ENCODE peak calls at places on chromosomes 7 and 10, in four cellular contexts. X, N, U and I are unnamed samples.

GRCh38 chr10:16521311-16522016 is at the start of gene C1QL3:
- DNase-seq in X (no peak), N (no peak), U (peak; percentile 34), I (no peak)

GRCh38 chr10:87675396-87676376 is 16.0 kb downstream of the PAPSS2 start:
- DNase-seq in U (peak; percentile 97), X (no peak), N (no peak), I (no peak)

GRCh38 chr7:45702751-45703150 is 128.6 kb downstream of the ADCY1 start:
- DNase-seq in X (no peak), N (no peak), U (no peak), I (no peak)

GRCh38 chr10:108598320-108598695 is 1325.0 kb downstream of the XPNPEP1 start:
- DNase-seq in X (no peak), U (no peak), N (no peak), I (no peak)

GRCh38 chr7:96090756-96091155 is 231.1 kb downstream of the SLC25A13 start:
- DNase-seq in N (no peak), U (no peak), X (no peak), I (no peak)

GRCh38 chr10:73843254-73843653 is 31.1 kb downstream of the CAMK2G start:
- DNase-seq in N (no peak), X (no peak), U (no peak), I (no peak)

GRCh38 chr7:13115157-13115772 is 427.8 kb downstream of the ARL4A start:
- DNase-seq in U (peak; percentile 25), N (no peak), X (no peak), I (no peak)

GRCh38 chr7:149856-150636 is 42.3 kb upstream of the FAM20C start:
- DNase-seq in X (peak; percentile 87), U (no peak), N (peak; percentile 79), I (peak; percentile 45)

GRCh38 chr7:1548438-1548831 is 7.6 kb downstream of the TMEM184A start:
- DNase-seq in U (no peak), N (peak; percentile 49), X (no peak), I (no peak)

GRCh38 chr10:90481326-90481923 is 376.4 kb downstream of the HTR7 start:
- DNase-seq in N (no peak), U (no peak), X (no peak), I (no peak)

GRCh38 chr7:92246363-92247101 is 758 bp downstream of the ANKIB1 start:
- DNase-seq in U (peak; percentile 25), X (peak; percentile 53), N (no peak), I (peak; percentile 24)

GRCh38 chr7:47474937-47475879 is 106.7 kb downstream of the TNS3 start:
- DNase-seq in U (peak; percentile 98), X (peak; percentile 95), N (peak; percentile 95), I (peak; percentile 95)

GRCh38 chr7:53638517-53638916 is 603.1 kb downstream of the POM121L12 start:
- DNase-seq in X (no peak), N (no peak), U (no peak), I (no peak)

GRCh38 chr7:148856035-148856881 is 27.8 kb downstream of the EZH2 start:
- DNase-seq in N (no peak), U (no peak), X (peak; percentile 82), I (no peak)

GRCh38 chr7:115127399-115128021 is 205.6 kb downstream of the MDFIC start:
- DNase-seq in X (no peak), N (no peak), U (no peak), I (no peak)

GRCh38 chr10:78115135-78115853 is 81.6 kb downstream of the RPS24 start:
- DNase-seq in X (no peak), U (no peak), N (no peak), I (no peak)

GRCh38 chr10:57955076-57955475 is 312.6 kb downstream of the IPMK start:
- DNase-seq in U (peak; percentile 80), X (no peak), N (no peak), I (no peak)

GRCh38 chr7:149333321-149333717 is 71.3 kb downstream of the ZNF783 start:
- DNase-seq in N (no peak), X (no peak), U (no peak), I (no peak)

DNA sequence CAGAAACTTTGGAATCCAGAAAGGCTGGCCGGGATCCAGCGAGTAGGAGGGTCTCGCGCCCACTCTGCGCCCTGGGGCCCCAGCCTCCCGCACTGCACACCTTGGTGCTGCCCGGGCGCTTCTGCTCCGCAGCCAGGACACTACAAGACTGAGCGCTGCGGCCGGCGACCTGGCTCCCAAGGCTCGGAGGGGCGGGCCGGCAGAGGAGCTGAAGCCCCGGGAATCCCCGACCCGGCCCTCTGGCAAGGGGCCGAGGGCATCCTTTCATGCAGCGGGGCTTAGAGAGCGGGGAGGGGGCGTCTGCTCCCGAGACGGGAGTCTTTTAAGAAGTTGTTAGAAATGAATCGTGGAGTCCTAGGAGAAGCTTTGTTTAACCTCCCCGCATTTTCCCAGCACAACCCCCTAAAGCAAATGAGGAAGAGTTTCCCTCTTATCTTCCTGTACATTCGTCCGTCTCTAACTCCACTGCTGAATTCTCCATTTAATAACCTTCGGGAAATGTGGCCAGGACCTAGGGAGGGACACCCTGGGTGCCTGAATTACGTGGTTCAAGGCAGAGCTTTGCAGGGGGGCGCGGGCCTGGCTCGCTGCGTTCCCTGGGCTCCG is 1.1 kb downstream of the VWC2 start:
- DNase-seq in X (no peak), U (no peak), N (no peak), I (no peak)
- H3K4me3 ChIP-seq in X (peak overlapping the region; percentile 46), U (no peak overlapping the region), N (peak overlapping the region; percentile 59), I (peak overlapping the region; percentile 38)

GRCh38 chr7:8433477-8434289 is at the start of gene NXPH1:
- DNase-seq in N (no peak), U (no peak), X (no peak), I (no peak)
- TF ChIP-seq CTCF in N (no peak), U (no peak), X (no peak), I (no peak)

GRCh38 chr7:50660040-50660829 is 95.0 kb upstream of the DDC start:
- DNase-seq in N (no peak), X (peak; percentile 81), U (no peak), I (no peak)
- H3K4me3 ChIP-seq in N (no peak overlapping the region), X (peak overlapping the region; percentile 12), U (no peak overlapping the region), I (no peak overlapping the region)

GRCh38 chr7:107580716-107581383 is 804 bp downstream of the BCAP29 start:
- DNase-seq in X (no peak), N (no peak), U (no peak), I (no peak)

GRCh38 chr7:107582906-107583305 is 2.9 kb downstream of the BCAP29 start:
- DNase-seq in U (no peak), N (no peak), X (no peak), I (no peak)

GRCh38 chr7:107579546-107579880 is 533 bp upstream of the BCAP29 start:
- DNase-seq in U (no peak), X (no peak), N (no peak), I (no peak)

GRCh38 chr7:107581387-107582013 is 1.5 kb downstream of the BCAP29 start:
- DNase-seq in N (no peak), U (no peak), X (no peak), I (no peak)

GRCh38 chr7:107579881-107580715 is at the start of gene BCAP29:
- DNase-seq in U (peak; percentile 61), X (peak; percentile 86), N (peak; percentile 90), I (peak; percentile 86)
- TF ChIP-seq CTCF in U (no peak), X (no peak), N (peak; percentile 43), I (no peak)